ENCODE peak calls at places on chromosomes 13 and 19, in four cellular contexts. One of them, this sample, is unnamed.

GRCh38 chr19:58229255-58229639 is 533 bp downstream of the ZNF544 start:
- DNase-seq in K562: peak; percentile 55
- DNase-seq in HepG2: peak; percentile 30
- DNase-seq in A549: peak; percentile 32
- DNase-seq in this sample: no peak

GRCh38 chr19:6325614-6326013 is 7.8 kb downstream of the ACER1 start:
- DNase-seq in HepG2: no peak
- DNase-seq in A549: no peak
- DNase-seq in K562: no peak
- DNase-seq in this sample: no peak

GRCh38 chr19:29789007-29789406 is 22.8 kb upstream of the CCNE1 start:
- DNase-seq in K562: no peak
- DNase-seq in HepG2: no peak
- DNase-seq in A549: no peak
- DNase-seq in this sample: no peak

GRCh38 chr19:6803036-6803404 is 30.5 kb downstream of the VAV1 start:
- DNase-seq in HepG2: no peak
- DNase-seq in K562: no peak
- DNase-seq in A549: no peak
- DNase-seq in this sample: no peak

GRCh38 chr13:43792456-43792855 is 5.7 kb upstream of the ENOX1 start:
- DNase-seq in A549: no peak
- DNase-seq in HepG2: no peak
- DNase-seq in K562: no peak
- DNase-seq in this sample: no peak

GRCh38 chr19:47430041-47430802 is 10.9 kb upstream of the MEIS3 start:
- DNase-seq in HepG2: no peak
- DNase-seq in K562: no peak
- DNase-seq in A549: no peak
- DNase-seq in this sample: peak; percentile 78

GRCh38 chr19:5293607-5294089 is 47.0 kb downstream of the PTPRS start:
- DNase-seq in A549: no peak
- DNase-seq in HepG2: no peak
- DNase-seq in K562: no peak
- DNase-seq in this sample: peak; percentile 86

GRCh38 chr13:67122251-67122650 is 107.9 kb downstream of the PCDH9 start:
- DNase-seq in A549: no peak
- DNase-seq in HepG2: no peak
- DNase-seq in K562: no peak
- DNase-seq in this sample: no peak

GRCh38 chr13:111483621-111483987 is 163.2 kb downstream of the TEX29 start:
- DNase-seq in A549: no peak
- DNase-seq in HepG2: no peak
- DNase-seq in K562: no peak
- DNase-seq in this sample: no peak

GRCh38 chr19:55679343-55680257 is 4.6 kb downstream of the EPN1 start:
- DNase-seq in K562: no peak
- DNase-seq in HepG2: no peak
- DNase-seq in A549: no peak
- DNase-seq in this sample: no peak

GRCh38 chr13:27919934-27920676 is at the start of gene PDX1:
- DNase-seq in HepG2: no peak
- DNase-seq in A549: peak; percentile 71
- DNase-seq in K562: no peak
- DNase-seq in this sample: peak; percentile 81

GRCh38 chr13:113977976-113978375 is 4.1 kb upstream of the C13orf46 start:
- DNase-seq in K562: no peak
- DNase-seq in A549: no peak
- DNase-seq in HepG2: no peak
- DNase-seq in this sample: no peak

GRCh38 chr13:31361673-31362072 is 161.9 kb downstream of the B3GLCT start:
- DNase-seq in HepG2: no peak
- DNase-seq in K562: no peak
- DNase-seq in A549: no peak
- DNase-seq in this sample: no peak

GRCh38 chr19:58468216-58468839 is 1.4 kb downstream of the ZNF324 start:
- DNase-seq in HepG2: no peak
- DNase-seq in A549: no peak
- DNase-seq in K562: no peak
- DNase-seq in this sample: no peak

GRCh38 chr19:10295305-10295846 is 5.6 kb downstream of the ICAM5 start:
- DNase-seq in K562: no peak
- DNase-seq in HepG2: no peak
- DNase-seq in A549: no peak
- DNase-seq in this sample: peak; percentile 74

GRCh38 chr19:44717603-44718002 is 18.7 kb downstream of the CEACAM16 start:
- DNase-seq in K562: no peak
- DNase-seq in HepG2: no peak
- DNase-seq in A549: no peak
- DNase-seq in this sample: no peak

GRCh38 chr13:74978596-74978995 is 503.4 kb downstream of the TBC1D4 start:
- DNase-seq in HepG2: no peak
- DNase-seq in A549: no peak
- DNase-seq in K562: no peak
- DNase-seq in this sample: no peak

GRCh38 chr13:60268203-60268555 is 104.5 kb upstream of the DIAPH3 start:
- DNase-seq in K562: no peak
- DNase-seq in A549: no peak
- DNase-seq in HepG2: no peak
- DNase-seq in this sample: no peak

GRCh38 chr19:56015756-56016155 is 29.2 kb downstream of the NLRP5 start:
- DNase-seq in HepG2: peak; percentile 16
- DNase-seq in A549: no peak
- DNase-seq in K562: peak; percentile 24
- DNase-seq in this sample: no peak

GRCh38 chr13:98792321-98792720 is 39.8 kb upstream of the SLC15A1 start:
- DNase-seq in A549: no peak
- DNase-seq in K562: no peak
- DNase-seq in HepG2: no peak
- DNase-seq in this sample: peak; percentile 23
- TF ChIP-seq MAFK in A549: no peak
- TF ChIP-seq MAFK in K562: no peak
- TF ChIP-seq MAFK in HepG2: no peak
- TF ChIP-seq MAFK in this sample: no peak

GRCh38 chr19:934197-934840 is 8.5 kb downstream of the ARID3A start:
- DNase-seq in HepG2: no peak
- DNase-seq in A549: no peak
- DNase-seq in K562: no peak
- DNase-seq in this sample: no peak
- TF ChIP-seq RNF2 in HepG2: no peak
- TF ChIP-seq RNF2 in A549: no peak
- TF ChIP-seq RNF2 in K562: no peak
- TF ChIP-seq RNF2 in this sample: no peak

GRCh38 chr19:16889883-16890460 is 1.2 kb downstream of the F2RL3 start:
- DNase-seq in K562: peak; percentile 58
- DNase-seq in HepG2: no peak
- DNase-seq in A549: no peak
- DNase-seq in this sample: no peak

GRCh38 chr19:16887353-16888265 is 1.2 kb upstream of the F2RL3 start:
- DNase-seq in HepG2: no peak
- DNase-seq in A549: no peak
- DNase-seq in K562: peak; percentile 89
- DNase-seq in this sample: no peak

GRCh38 chr19:16888629-16889371 is at the start of gene F2RL3:
- DNase-seq in K562: peak; percentile 81
- DNase-seq in A549: no peak
- DNase-seq in HepG2: no peak
- DNase-seq in this sample: no peak

GRCh38 chr19:16890461-16891184 is 1.8 kb downstream of the F2RL3 start:
- DNase-seq in HepG2: no peak
- DNase-seq in A549: no peak
- DNase-seq in K562: peak; percentile 85
- DNase-seq in this sample: no peak

GRCh38 chr19:16889429-16889882 is 657 bp downstream of the F2RL3 start:
- DNase-seq in HepG2: no peak
- DNase-seq in K562: peak; percentile 51
- DNase-seq in A549: no peak
- DNase-seq in this sample: no peak
- TF ChIP-seq MAFK in HepG2: no peak
- TF ChIP-seq MAFK in K562: no peak
- TF ChIP-seq MAFK in A549: no peak
- TF ChIP-seq MAFK in this sample: no peak

DNA sequence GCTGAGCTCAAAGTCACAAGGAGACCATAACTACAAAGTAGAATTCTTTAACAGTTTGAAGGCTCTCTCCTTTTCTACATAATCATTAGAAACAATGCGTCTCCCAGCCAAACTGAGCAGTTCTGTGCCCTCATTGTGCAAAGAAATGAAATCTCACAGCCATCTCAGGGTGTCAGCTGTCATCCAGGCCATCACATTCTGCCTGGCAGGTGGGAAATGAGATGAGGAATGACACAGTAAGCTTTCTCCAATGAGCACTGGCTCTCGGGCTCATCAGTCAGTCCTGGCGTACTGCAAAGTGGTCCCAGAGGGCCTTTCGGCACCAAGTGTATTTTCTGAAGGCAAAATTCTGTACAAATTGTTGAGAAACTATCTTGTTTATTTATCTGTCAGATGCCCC is 306.5 kb downstream of the KCTD12 start:
- DNase-seq in A549: no peak
- DNase-seq in K562: no peak
- DNase-seq in HepG2: no peak
- DNase-seq in this sample: no peak
- TF ChIP-seq RNF2 in A549: no peak
- TF ChIP-seq RNF2 in K562: no peak
- TF ChIP-seq RNF2 in HepG2: no peak
- TF ChIP-seq RNF2 in this sample: no peak

GRCh38 chr19:15299568-15300409 is 32.5 kb downstream of the BRD4 start:
- DNase-seq in HepG2: no peak
- DNase-seq in A549: no peak
- DNase-seq in K562: no peak
- DNase-seq in this sample: no peak
- TF ChIP-seq MAFK in HepG2: no peak
- TF ChIP-seq MAFK in A549: no peak
- TF ChIP-seq MAFK in K562: no peak
- TF ChIP-seq MAFK in this sample: no peak

GRCh38 chr19:13932911-13933393 is 5.3 kb downstream of the PODNL1 start:
- DNase-seq in HepG2: no peak
- DNase-seq in K562: no peak
- DNase-seq in A549: no peak
- DNase-seq in this sample: no peak
- TF ChIP-seq RNF2 in HepG2: no peak
- TF ChIP-seq RNF2 in K562: no peak
- TF ChIP-seq RNF2 in A549: no peak
- TF ChIP-seq RNF2 in this sample: no peak

DNA sequence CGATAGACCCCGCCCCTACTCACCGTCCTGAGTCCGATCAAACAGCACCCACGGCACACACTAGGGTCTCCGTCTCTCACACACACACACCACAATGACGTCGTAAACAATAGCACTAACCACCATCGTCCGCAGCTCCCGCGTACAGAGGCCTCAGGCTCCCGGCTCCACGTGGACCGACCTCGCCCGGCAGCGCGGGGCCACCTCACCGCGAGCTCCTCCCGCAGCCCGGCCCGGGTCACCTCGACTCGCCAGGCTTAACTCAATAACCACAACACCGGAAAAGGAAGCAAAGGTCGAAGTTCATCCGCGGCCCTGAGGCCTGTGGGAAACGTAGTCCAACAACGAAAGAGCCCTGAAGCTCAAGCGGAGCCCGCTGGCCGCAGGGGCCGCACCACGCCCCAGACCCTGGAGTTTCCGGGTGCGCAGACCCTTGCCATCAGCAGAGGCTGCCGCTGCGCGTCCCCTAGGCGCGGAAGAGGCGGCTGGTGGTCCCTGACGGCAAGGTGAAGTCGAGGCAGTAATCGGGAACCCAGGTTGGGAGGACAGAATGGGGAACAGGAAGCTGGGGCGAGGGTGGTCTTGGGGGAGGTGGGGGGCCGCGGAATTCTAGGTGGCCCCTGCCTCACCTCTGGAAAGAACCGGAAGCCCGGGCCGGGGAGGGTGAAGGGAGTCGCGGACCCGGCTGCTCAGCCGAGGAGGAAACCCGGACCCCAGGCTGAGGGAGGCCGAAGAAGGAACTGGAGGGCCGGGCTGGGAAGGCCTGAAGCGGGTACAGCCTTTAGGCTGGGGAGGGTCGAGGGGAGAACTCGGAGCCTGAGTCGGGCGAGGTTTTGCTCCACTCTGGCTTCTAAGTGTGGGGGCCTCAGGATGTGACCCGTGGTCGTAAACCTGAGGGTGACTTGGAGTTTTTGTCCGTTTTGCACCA is at the start of gene ZNF529:
- DNase-seq in HepG2: peak; percentile 95
- DNase-seq in K562: peak; percentile 91
- DNase-seq in A549: peak; percentile 93
- DNase-seq in this sample: peak; percentile 86
- TF ChIP-seq MAFK in HepG2: no peak
- TF ChIP-seq MAFK in K562: no peak
- TF ChIP-seq MAFK in A549: no peak
- TF ChIP-seq MAFK in this sample: no peak

This sample was measured in H1.